ENCODE peak calls at places on chromosomes 16 and 17, in four cellular contexts. G is activated CD4-positive, alpha-beta T cell treated with anti-CD3 and anti-CD28 coated beads, Interleukin-2, amount 50 U/mL, for 1 hour; W is mesenchymal stem cell; E is endothelial cell. X is an unnamed sample.

GRCh38 chr17:46719889-46720288 is 98.6 kb downstream of the WNT3 start:
- DNase-seq in G (no peak), W (no peak), E (no peak), X (no peak)

GRCh38 chr17:34606721-34607120 is 27.3 kb downstream of the TMEM132E start:
- DNase-seq in G (no peak), W (no peak), E (no peak), X (peak; percentile 82)

GRCh38 chr16:30561212-30561816 is 3.1 kb upstream of the ZNF764 start:
- DNase-seq in G (no peak), W (no peak), E (peak; percentile 28), X (peak; percentile 76)

GRCh38 chr17:58301504-58302150 is 20.9 kb upstream of the MPO start:
- DNase-seq in G (no peak), W (no peak), E (no peak), X (no peak)

GRCh38 chr17:281365-281999 is 71.1 kb downstream of the RPH3AL start:
- DNase-seq in G (no peak), W (no peak), E (no peak), X (no peak)

GRCh38 chr17:75524971-75525805 is at the start of gene LLGL2:
- DNase-seq in G (peak; percentile 79), W (peak; percentile 64), E (peak; percentile 68), X (peak; percentile 97)

GRCh38 chr17:67160791-67161190 is 84.2 kb downstream of the HELZ start:
- DNase-seq in G (no peak), W (no peak), E (no peak), X (no peak)

GRCh38 chr17:44751331-44751730 is 7.5 kb upstream of the ADAM11 start:
- DNase-seq in G (no peak), W (no peak), E (no peak), X (no peak)

GRCh38 chr17:79563237-79564013 is 47.4 kb downstream of the RBFOX3 start:
- DNase-seq in G (no peak), W (peak; percentile 1), E (peak; percentile 38), X (no peak)

GRCh38 chr16:86505185-86505898 is 5.0 kb upstream of the FOXF1 start:
- DNase-seq in G (no peak), W (peak; percentile 58), E (no peak), X (peak; percentile 70)

X was measured in endodermal cell.